ENCODE peak calls at places on chromosomes 13 and 19, in six cellular contexts. V is lower leg skin, M is GM12891, J is Peyer's patch, K is IMR-90, N is A549. U is an unnamed sample.

GRCh38 chr19:57357406-57357805 is 5.9 kb upstream of the TRAPPC2B start:
- DNase-seq in J (no peak), M (no peak), N (no peak), K (no peak), V (no peak), U (no peak)

GRCh38 chr19:38047641-38048040 is 140.6 kb downstream of the SIPA1L3 start:
- DNase-seq in M (no peak), N (no peak), J (no peak), V (no peak), K (no peak), U (no peak)

GRCh38 chr19:39083983-39084731 is at the start of gene ACP7:
- DNase-seq in M (no peak), V (no peak), N (no peak), K (no peak), J (no peak), U (no peak)

GRCh38 chr19:55809381-55810058 is 22.3 kb downstream of the NLRP11 start:
- DNase-seq in V (no peak), N (peak; percentile 48), M (peak; percentile 29), J (peak; percentile 65), K (peak; percentile 33), U (peak; percentile 91)

GRCh38 chr13:76383671-76384461 is 502.3 kb downstream of the KCTD12 start:
- DNase-seq in M (no peak), V (no peak), N (no peak), J (no peak), K (peak; percentile 94), U (no peak)

GRCh38 chr13:110676057-110676510 is 29.8 kb downstream of the CARS2 start:
- DNase-seq in N (no peak), K (no peak), V (peak; percentile 72), J (no peak), M (peak; percentile 40), U (no peak)

GRCh38 chr13:47372742-47373141 is 475.9 kb upstream of the HTR2A start:
- DNase-seq in K (peak; percentile 12), N (no peak), V (no peak), M (no peak), J (no peak), U (no peak)

GRCh38 chr13:48595330-48596127 is 58.2 kb upstream of the CYSLTR2 start:
- DNase-seq in N (peak; percentile 15), J (no peak), K (peak; percentile 70), V (no peak), M (no peak), U (no peak)

GRCh38 chr19:45076029-45076850 is at the start of gene ZNF296:
- DNase-seq in V (peak; percentile 95), N (peak; percentile 94), K (no peak), M (peak; percentile 85), J (peak; percentile 92), U (no peak)
- TF ChIP-seq POLR2A in V (no peak), N (peak; percentile 93), K (no peak), M (peak; percentile 59), J (peak; percentile 80), U (no peak)

DNA sequence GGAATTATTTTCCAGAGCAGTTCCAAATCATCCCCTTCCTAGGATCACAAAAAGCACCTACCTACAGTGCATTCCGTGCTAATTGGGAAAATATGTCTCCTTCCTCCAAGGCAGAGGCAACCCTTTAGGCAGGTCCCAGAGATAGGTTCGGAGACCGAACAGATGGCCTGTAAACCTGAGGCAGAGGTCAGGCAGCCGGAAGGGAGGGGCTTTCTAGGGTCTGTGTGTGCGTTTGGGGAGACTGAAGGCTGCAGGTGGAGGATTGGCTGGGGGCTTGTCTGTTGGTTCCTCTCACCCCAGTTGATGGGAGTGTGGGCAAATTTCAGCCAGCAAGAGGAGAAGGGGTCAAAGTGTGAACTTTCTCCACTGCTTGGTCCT is 7.1 kb downstream of the KCNN4 start:
- DNase-seq in V (no peak), M (no peak), K (no peak), J (no peak), N (no peak), U (no peak)
- TF ChIP-seq POLR2A in V (no peak), M (no peak), K (no peak), J (no peak), N (no peak), U (no peak)

GRCh38 chr19:6378036-6378435 is 2.3 kb upstream of the PSPN start:
- DNase-seq in J (no peak), K (peak; percentile 41), M (no peak), N (no peak), V (no peak), U (no peak)
- TF ChIP-seq POLR2A in J (no peak), K (no peak), M (no peak), N (no peak), V (no peak), U (no peak)

GRCh38 chr19:52527134-52527953 is at the start of gene ZNF808:
- DNase-seq in M (peak; percentile 82), K (peak; percentile 87), J (peak; percentile 99), V (peak; percentile 99), N (peak; percentile 5), U (peak; percentile 90)
- TF ChIP-seq POLR2A in M (peak; percentile 74), K (peak; percentile 46), J (peak; percentile 62), V (no peak), N (no peak), U (peak; percentile 57)

U was measured in H54.